ENCODE peak calls at places on chromosome 11, in eight cellular contexts. H, V, R, P, E, F, B and Z are unnamed samples.

GRCh38 chr11:48172818-48173609 is 43.6 kb upstream of the OR4B1 start:
- DNase-seq in H (peak), V (peak), R (peak), P (peak), E (peak), F (peak), B (peak), Z (peak)

GRCh38 chr11:27649800-27650199 is 50.5 kb downstream of the BDNF start:
- DNase-seq in H (no peak), V (no peak), R (no peak), P (no peak), E (no peak), F (no peak), B (no peak), Z (peak)

GRCh38 chr11:86952933-86953637 is 2.1 kb downstream of the FZD4 start:
- DNase-seq in H (peak), V (peak), R (no peak), P (no peak), E (no peak), F (no peak), B (no peak), Z (no peak)

GRCh38 chr11:94934836-94935235 is 38.5 kb downstream of the CWC15 start:
- DNase-seq in H (no peak), V (no peak), R (no peak), P (no peak), E (no peak), F (no peak), B (no peak), Z (no peak)

GRCh38 chr11:113781682-113782081 is 2.1 kb downstream of the CLDN25 start:
- DNase-seq in H (no peak), V (no peak), R (no peak), P (no peak), E (no peak), F (no peak), B (no peak), Z (no peak)

GRCh38 chr11:103587951-103588788 is 448.3 kb upstream of the DDI1 start:
- DNase-seq in H (peak), V (peak), R (no peak), P (no peak), E (no peak), F (no peak), B (no peak), Z (no peak)

GRCh38 chr11:3109921-3110706 is 52.9 kb upstream of the CARS1 start:
- DNase-seq in H (peak), V (peak), R (peak), P (peak), E (no peak), F (no peak), B (peak), Z (peak)

GRCh38 chr11:118522571-118523072 is 4.7 kb upstream of the TTC36 start:
- DNase-seq in H (peak), V (peak), R (no peak), P (peak), E (peak), F (no peak), B (no peak), Z (peak)

GRCh38 chr11:69640260-69640994 is 529 bp upstream of the CCND1 start:
- DNase-seq in H (peak), V (no peak), R (no peak), P (no peak), E (no peak), F (no peak), B (no peak), Z (no peak)

GRCh38 chr11:92253945-92254344 is 29.3 kb downstream of the FAT3 start:
- DNase-seq in H (peak), V (peak), R (no peak), P (no peak), E (no peak), F (no peak), B (no peak), Z (peak)

GRCh38 chr11:123082977-123083376 is 21.0 kb upstream of the HSPA8 start:
- DNase-seq in H (no peak), V (no peak), R (no peak), P (no peak), E (no peak), F (no peak), B (no peak), Z (no peak)

GRCh38 chr11:18277560-18278271 is 11.7 kb downstream of the SAA1 start:
- DNase-seq in H (peak), V (peak), R (no peak), P (no peak), E (peak), F (no peak), B (no peak), Z (no peak)

GRCh38 chr11:63592975-63593395 is 21.2 kb downstream of the PLAAT3 start:
- DNase-seq in H (peak), V (peak), R (peak), P (peak), E (peak), F (no peak), B (peak), Z (no peak)

GRCh38 chr11:128763224-128763623 is 69.4 kb downstream of the FLI1 start:
- DNase-seq in H (no peak), V (no peak), R (no peak), P (no peak), E (no peak), F (no peak), B (no peak), Z (peak)

GRCh38 chr11:67282155-67282875 is 6.8 kb upstream of the ANKRD13D start:
- DNase-seq in H (no peak), V (no peak), R (no peak), P (peak), E (no peak), F (no peak), B (no peak), Z (no peak)

GRCh38 chr11:93521086-93521485 is 22.1 kb downstream of the SMCO4 start:
- DNase-seq in H (no peak), V (no peak), R (no peak), P (no peak), E (no peak), F (no peak), B (peak), Z (no peak)

GRCh38 chr11:13055200-13055599 is 46.1 kb downstream of the RASSF10 start:
- DNase-seq in H (no peak), V (no peak), R (peak), P (no peak), E (no peak), F (no peak), B (no peak), Z (no peak)

GRCh38 chr11:86918943-86919342 is 36.3 kb downstream of the FZD4 start:
- DNase-seq in H (peak), V (peak), R (no peak), P (no peak), E (no peak), F (no peak), B (no peak), Z (no peak)

GRCh38 chr11:3815882-3816281 is 7.5 kb downstream of the PGAP2 start:
- DNase-seq in H (no peak), V (no peak), R (no peak), P (no peak), E (no peak), F (no peak), B (no peak), Z (no peak)

GRCh38 chr11:118406599-118407166 is 5.3 kb downstream of the ATP5MG start:
- DNase-seq in H (peak), V (peak), R (peak), P (peak), E (no peak), F (no peak), B (no peak), Z (peak)

GRCh38 chr11:131546218-131546895 is 175.9 kb downstream of the NTM start:
- DNase-seq in H (no peak), V (no peak), R (no peak), P (no peak), E (no peak), F (no peak), B (no peak), Z (no peak)

GRCh38 chr11:122046438-122046837 is 69.6 kb downstream of the BLID start:
- DNase-seq in H (no peak), V (no peak), R (no peak), P (no peak), E (no peak), F (no peak), B (no peak), Z (no peak)

GRCh38 chr11:1090600-1091331 is 16.1 kb downstream of the MUC2 start:
- DNase-seq in H (no peak), V (no peak), R (no peak), P (no peak), E (no peak), F (no peak), B (no peak), Z (no peak)

GRCh38 chr11:94948070-94948617 is 25.2 kb downstream of the CWC15 start:
- DNase-seq in H (peak), V (peak), R (no peak), P (no peak), E (no peak), F (no peak), B (no peak), Z (peak)

GRCh38 chr11:69280451-69280850 is 13.5 kb upstream of the MYEOV start:
- DNase-seq in H (no peak), V (peak), R (no peak), P (no peak), E (no peak), F (no peak), B (no peak), Z (peak)

GRCh38 chr11:8002676-8003075 is 15.5 kb downstream of the EIF3F start:
- DNase-seq in H (no peak), V (no peak), R (no peak), P (no peak), E (no peak), F (no peak), B (no peak), Z (no peak)

GRCh38 chr11:133713844-133714243 is 131.5 kb downstream of the SPATA19 start:
- DNase-seq in H (no peak), V (no peak), R (no peak), P (no peak), E (no peak), F (no peak), B (no peak), Z (no peak)

GRCh38 chr11:115787302-115787701 is 283.1 kb upstream of the CADM1 start:
- DNase-seq in H (no peak), V (no peak), R (no peak), P (no peak), E (no peak), F (no peak), B (no peak), Z (no peak)

GRCh38 chr11:13184295-13184794 is 93.2 kb upstream of the BMAL1 start:
- DNase-seq in H (no peak), V (no peak), R (no peak), P (no peak), E (no peak), F (no peak), B (no peak), Z (no peak)

GRCh38 chr11:19344661-19345518 is 104.1 kb upstream of the E2F8 start:
- DNase-seq in H (peak), V (peak), R (peak), P (peak), E (peak), F (no peak), B (no peak), Z (peak)

GRCh38 chr11:126465573-126466287 is 110.2 kb downstream of the ST3GAL4 start:
- DNase-seq in H (no peak), V (no peak), R (peak), P (no peak), E (peak), F (no peak), B (peak), Z (no peak)

GRCh38 chr11:10990637-10991036 is 132.8 kb upstream of the ZBED5 start:
- DNase-seq in H (no peak), V (no peak), R (no peak), P (no peak), E (no peak), F (no peak), B (no peak), Z (peak)

GRCh38 chr11:125123947-125124633 is 12.7 kb upstream of the TMEM218 start:
- DNase-seq in H (peak), V (peak), R (peak), P (peak), E (peak), F (no peak), B (peak), Z (peak)

GRCh38 chr11:63499874-63500273 is 6.0 kb upstream of the LGALS12 start:
- DNase-seq in H (no peak), V (no peak), R (no peak), P (no peak), E (no peak), F (no peak), B (no peak), Z (no peak)

GRCh38 chr11:114683007-114683406 is 4.7 kb downstream of the NXPE2 start:
- DNase-seq in H (no peak), V (no peak), R (no peak), P (no peak), E (no peak), F (no peak), B (peak), Z (no peak)

GRCh38 chr11:114026355-114026754 is 33.2 kb upstream of the ZBTB16 start:
- DNase-seq in H (peak), V (peak), R (peak), P (peak), E (no peak), F (no peak), B (peak), Z (no peak)

DNA sequence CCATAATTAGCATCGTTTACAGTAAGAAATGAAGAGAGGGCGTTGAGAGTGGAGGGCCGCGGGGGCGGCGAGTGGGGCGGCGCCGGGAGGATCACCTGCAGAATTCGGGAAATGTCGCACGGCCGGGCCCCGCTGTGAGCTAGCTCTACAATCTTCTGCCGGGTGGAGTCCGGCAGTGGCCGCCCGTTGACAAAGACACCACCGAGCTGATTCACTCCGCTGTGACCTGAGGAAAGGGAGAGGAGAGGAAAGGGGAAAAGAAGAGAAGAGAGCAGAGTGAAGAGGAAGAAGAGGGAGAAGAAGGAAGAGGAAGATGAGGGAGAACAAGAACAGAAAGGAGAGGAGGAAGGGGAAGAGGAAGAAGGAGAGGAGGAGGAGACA is 8.5 kb downstream of the PAX6 start:
- DNase-seq in H (no peak), V (no peak), R (no peak), P (no peak), E (no peak), F (no peak), B (no peak), Z (no peak)
- TF ChIP-seq CTCF in H (no peak), V (no peak), R (no peak), P (no peak), E (no peak), F (no peak), B (no peak), Z (no peak)

GRCh38 chr11:35142481-35143207 is 3.7 kb downstream of the CD44 start:
- DNase-seq in H (peak), V (peak), R (no peak), P (peak), E (no peak), F (no peak), B (peak), Z (peak)
- H3K4me3 ChIP-seq in H (peak), V (no peak), R (peak), P (no peak), E (no peak), F (peak), B (no peak), Z (peak)

DNA sequence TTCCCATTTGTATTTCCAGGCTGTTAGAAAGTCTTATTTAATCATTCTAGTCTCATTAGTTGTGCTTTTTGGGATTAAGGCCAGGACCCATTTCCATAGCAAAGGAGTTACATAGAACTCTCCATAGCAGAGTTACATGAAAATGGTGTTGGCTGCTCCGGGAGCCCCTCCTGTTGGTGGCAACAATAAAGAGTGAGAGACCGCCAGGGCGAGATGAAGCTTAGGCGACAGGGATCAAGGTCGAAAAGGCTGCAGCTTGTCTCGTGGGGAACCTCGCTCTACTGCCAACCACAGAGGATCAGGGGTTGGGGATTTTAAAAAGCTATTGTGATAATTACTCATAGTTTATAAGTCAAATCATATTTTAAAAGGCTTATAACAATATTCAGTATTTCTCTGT is 58.4 kb downstream of the GRIK4 start:
- DNase-seq in H (no peak), V (no peak), R (no peak), P (no peak), E (no peak), F (no peak), B (no peak), Z (no peak)
- TF ChIP-seq CTCF in H (no peak), V (no peak), R (no peak), P (no peak), E (no peak), F (no peak), B (no peak), Z (no peak)

GRCh38 chr11:99311870-99312269 is 291.1 kb downstream of the CNTN5 start:
- DNase-seq in H (no peak), V (no peak), R (no peak), P (no peak), E (no peak), F (no peak), B (no peak), Z (no peak)

GRCh38 chr11:99320769-99321290 is 300.1 kb downstream of the CNTN5 start:
- DNase-seq in H (no peak), V (peak), R (no peak), P (no peak), E (no peak), F (no peak), B (no peak), Z (no peak)

DNA sequence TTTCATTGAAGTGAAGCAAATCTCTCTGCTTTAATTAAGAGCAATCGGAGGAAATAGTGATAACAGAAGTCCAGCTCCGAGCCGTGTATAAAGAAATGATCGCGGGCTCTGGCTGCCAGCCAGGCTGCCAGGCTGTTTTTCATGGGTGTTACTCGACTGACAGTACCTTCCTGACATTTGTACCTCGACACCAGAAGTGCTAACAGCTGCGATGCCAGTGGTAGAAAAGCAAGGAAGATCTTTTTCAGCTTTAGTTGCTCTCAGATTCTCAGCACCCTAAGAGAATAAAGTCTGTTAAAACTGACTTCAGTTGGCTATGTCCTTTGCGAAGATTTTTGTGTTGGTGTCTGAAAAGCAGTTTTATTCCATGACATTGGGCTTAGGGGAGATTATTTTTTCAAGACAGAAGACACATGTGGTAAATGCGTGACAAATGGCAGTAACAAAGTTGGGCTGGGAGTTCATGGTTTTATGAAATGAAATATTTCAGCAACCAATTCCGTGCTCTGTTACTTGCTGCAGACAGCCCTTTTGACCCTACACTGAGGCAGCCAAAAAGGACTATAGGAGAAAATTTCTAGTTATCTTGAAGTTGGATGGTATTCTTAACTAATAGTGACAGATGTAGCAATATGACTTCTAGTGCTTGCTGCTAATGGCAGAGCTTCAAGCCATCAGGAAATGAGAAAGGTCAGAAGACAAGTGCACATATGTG is 296.2 kb downstream of the CNTN5 start:
- DNase-seq in H (peak), V (peak), R (no peak), P (peak), E (no peak), F (no peak), B (no peak), Z (peak)
- H3K4me3 ChIP-seq in H (peak), V (no peak), R (no peak), P (no peak), E (no peak), F (no peak), B (no peak), Z (peak)

GRCh38 chr11:15938362-15938725 is 418.0 kb downstream of the SOX6 start:
- DNase-seq in H (no peak), V (no peak), R (no peak), P (no peak), E (peak), F (no peak), B (no peak), Z (no peak)

GRCh38 chr11:15935370-15935769 is 421.0 kb downstream of the SOX6 start:
- DNase-seq in H (no peak), V (no peak), R (no peak), P (no peak), E (no peak), F (no peak), B (no peak), Z (no peak)

GRCh38 chr11:15936011-15936410 is 420.3 kb downstream of the SOX6 start:
- DNase-seq in H (no peak), V (no peak), R (no peak), P (no peak), E (no peak), F (no peak), B (no peak), Z (no peak)

GRCh38 chr11:15938983-15939382 is 417.4 kb downstream of the SOX6 start:
- DNase-seq in H (no peak), V (no peak), R (no peak), P (no peak), E (no peak), F (no peak), B (no peak), Z (no peak)

DNA sequence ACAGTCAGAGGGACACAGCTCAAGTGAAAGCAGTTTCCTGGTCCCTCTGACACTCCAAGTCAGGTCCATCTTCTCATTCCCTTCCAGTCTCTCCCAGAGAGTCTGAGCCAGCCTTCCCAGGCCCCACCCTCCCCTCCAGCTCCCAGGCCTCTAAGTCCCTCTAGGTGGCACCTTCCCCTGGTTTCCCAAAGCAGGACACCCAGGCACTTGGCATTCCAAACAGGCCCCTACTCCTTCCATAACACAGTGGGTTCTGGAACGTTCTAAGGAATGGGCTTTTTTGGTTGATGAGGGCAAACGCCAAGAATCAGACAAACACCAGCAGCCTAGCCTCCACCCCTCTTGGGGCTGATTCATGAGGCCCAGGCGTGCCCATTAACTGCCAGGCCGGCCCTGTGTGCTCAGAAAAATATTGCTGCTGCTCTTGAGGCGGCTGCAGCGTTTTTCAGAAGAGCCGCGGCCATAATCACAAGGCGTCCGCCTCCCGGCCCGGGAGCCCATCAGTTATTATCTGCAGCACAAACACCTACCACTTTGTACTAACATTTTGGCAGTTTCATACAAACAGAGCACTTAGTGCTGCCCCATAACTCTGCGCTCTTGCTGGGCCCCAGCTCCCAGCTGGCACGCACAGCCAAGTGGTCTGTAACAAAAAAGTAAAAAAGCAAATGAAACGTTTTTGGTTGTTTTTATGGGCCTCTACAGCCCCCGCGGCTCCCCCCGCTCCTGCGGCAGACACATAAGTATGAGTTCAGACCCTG is 418.6 kb downstream of the SOX6 start:
- DNase-seq in H (no peak), V (no peak), R (no peak), P (no peak), E (no peak), F (peak), B (no peak), Z (no peak)
- TF ChIP-seq CTCF in H (no peak), V (no peak), R (no peak), P (no peak), E (no peak), F (no peak), B (no peak), Z (no peak)